ENCODE peak calls at places on chromosomes 1 and 21, in ten cellular contexts. One of them, this sample, is unnamed. For H3K4me1, the result is how much of the 10 kb centered on the place peaks cover.

GRCh38 chr1:204438628-204439027 is 27.0 kb upstream of the PPP1R15B start:
- DNase-seq in heart left ventricle: no peak
- DNase-seq in esophagus muscularis mucosa: no peak
- DNase-seq in Peyer's patch: no peak
- DNase-seq in stomach: no peak
- DNase-seq in A549: peak
- DNase-seq in ovary: no peak
- DNase-seq in HCT116: no peak
- DNase-seq in uterus: peak
- DNase-seq in IMR-90: peak
- DNase-seq in this sample: no peak

GRCh38 chr1:177945943-177946650 is 23.8 kb downstream of the SEC16B start:
- DNase-seq in ovary: peak
- DNase-seq in A549: peak
- DNase-seq in stomach: peak
- DNase-seq in heart left ventricle: peak
- DNase-seq in HCT116: peak
- DNase-seq in Peyer's patch: peak
- DNase-seq in IMR-90: peak
- DNase-seq in uterus: peak
- DNase-seq in esophagus muscularis mucosa: no peak
- DNase-seq in this sample: no peak

GRCh38 chr1:153688736-153689328 is 10.3 kb downstream of the NPR1 start:
- DNase-seq in stomach: no peak
- DNase-seq in HCT116: no peak
- DNase-seq in A549: no peak
- DNase-seq in Peyer's patch: no peak
- DNase-seq in uterus: no peak
- DNase-seq in heart left ventricle: no peak
- DNase-seq in IMR-90: no peak
- DNase-seq in ovary: no peak
- DNase-seq in esophagus muscularis mucosa: no peak
- DNase-seq in this sample: no peak

GRCh38 chr1:220655961-220656720 is 34.0 kb upstream of the C1orf115 start:
- DNase-seq in A549: no peak
- DNase-seq in heart left ventricle: no peak
- DNase-seq in Peyer's patch: no peak
- DNase-seq in stomach: no peak
- DNase-seq in ovary: no peak
- DNase-seq in esophagus muscularis mucosa: no peak
- DNase-seq in HCT116: no peak
- DNase-seq in IMR-90: no peak
- DNase-seq in uterus: no peak
- DNase-seq in this sample: no peak

GRCh38 chr1:2894381-2895041 is 93.0 kb upstream of the TTC34 start:
- DNase-seq in uterus: no peak
- DNase-seq in A549: no peak
- DNase-seq in stomach: no peak
- DNase-seq in Peyer's patch: no peak
- DNase-seq in heart left ventricle: no peak
- DNase-seq in HCT116: no peak
- DNase-seq in IMR-90: no peak
- DNase-seq in ovary: no peak
- DNase-seq in esophagus muscularis mucosa: no peak
- DNase-seq in this sample: no peak

GRCh38 chr1:108089482-108089881 is 110.7 kb downstream of the SLC25A24 start:
- DNase-seq in Peyer's patch: no peak
- DNase-seq in heart left ventricle: no peak
- DNase-seq in uterus: no peak
- DNase-seq in HCT116: no peak
- DNase-seq in IMR-90: no peak
- DNase-seq in A549: no peak
- DNase-seq in ovary: no peak
- DNase-seq in stomach: no peak
- DNase-seq in esophagus muscularis mucosa: no peak
- DNase-seq in this sample: no peak

GRCh38 chr1:67557731-67558448 is 127.1 kb upstream of the GADD45A start:
- DNase-seq in heart left ventricle: no peak
- DNase-seq in esophagus muscularis mucosa: no peak
- DNase-seq in uterus: no peak
- DNase-seq in IMR-90: no peak
- DNase-seq in ovary: no peak
- DNase-seq in stomach: no peak
- DNase-seq in A549: no peak
- DNase-seq in Peyer's patch: no peak
- DNase-seq in HCT116: no peak
- DNase-seq in this sample: no peak

GRCh38 chr1:29258189-29258973 is 22.1 kb downstream of the PTPRU start:
- DNase-seq in HCT116: no peak
- DNase-seq in A549: no peak
- DNase-seq in uterus: no peak
- DNase-seq in stomach: no peak
- DNase-seq in IMR-90: no peak
- DNase-seq in heart left ventricle: no peak
- DNase-seq in Peyer's patch: no peak
- DNase-seq in ovary: no peak
- DNase-seq in esophagus muscularis mucosa: no peak
- DNase-seq in this sample: no peak

GRCh38 chr1:192805832-192806323 is 3.0 kb upstream of the RGS2 start:
- DNase-seq in uterus: no peak
- DNase-seq in heart left ventricle: no peak
- DNase-seq in HCT116: peak
- DNase-seq in A549: peak
- DNase-seq in Peyer's patch: no peak
- DNase-seq in esophagus muscularis mucosa: no peak
- DNase-seq in IMR-90: peak
- DNase-seq in stomach: no peak
- DNase-seq in ovary: no peak
- DNase-seq in this sample: no peak

GRCh38 chr1:3504151-3504822 is 49.8 kb downstream of the ARHGEF16 start:
- DNase-seq in A549: peak
- DNase-seq in stomach: no peak
- DNase-seq in HCT116: peak
- DNase-seq in ovary: no peak
- DNase-seq in esophagus muscularis mucosa: no peak
- DNase-seq in uterus: peak
- DNase-seq in Peyer's patch: no peak
- DNase-seq in heart left ventricle: peak
- DNase-seq in IMR-90: peak
- DNase-seq in this sample: no peak

GRCh38 chr21:45922648-45923047 is 58.9 kb upstream of the COL6A1 start:
- DNase-seq in Peyer's patch: no peak
- DNase-seq in esophagus muscularis mucosa: no peak
- DNase-seq in HCT116: no peak
- DNase-seq in stomach: no peak
- DNase-seq in IMR-90: no peak
- DNase-seq in A549: no peak
- DNase-seq in heart left ventricle: no peak
- DNase-seq in ovary: no peak
- DNase-seq in uterus: no peak
- DNase-seq in this sample: no peak

GRCh38 chr1:156961709-156962108 is 41.3 kb downstream of the LRRC71 start:
- DNase-seq in HCT116: peak
- DNase-seq in Peyer's patch: no peak
- DNase-seq in uterus: no peak
- DNase-seq in esophagus muscularis mucosa: no peak
- DNase-seq in ovary: no peak
- DNase-seq in IMR-90: no peak
- DNase-seq in stomach: no peak
- DNase-seq in heart left ventricle: no peak
- DNase-seq in A549: peak
- DNase-seq in this sample: no peak

GRCh38 chr1:89382479-89382878 is 18.6 kb downstream of the GBP6 start:
- DNase-seq in A549: no peak
- DNase-seq in uterus: no peak
- DNase-seq in ovary: no peak
- DNase-seq in heart left ventricle: no peak
- DNase-seq in IMR-90: no peak
- DNase-seq in HCT116: no peak
- DNase-seq in Peyer's patch: no peak
- DNase-seq in stomach: no peak
- DNase-seq in esophagus muscularis mucosa: no peak
- DNase-seq in this sample: no peak

GRCh38 chr1:154423303-154423987 is 18.3 kb downstream of the IL6R start:
- DNase-seq in Peyer's patch: no peak
- DNase-seq in IMR-90: peak
- DNase-seq in HCT116: no peak
- DNase-seq in uterus: no peak
- DNase-seq in heart left ventricle: no peak
- DNase-seq in esophagus muscularis mucosa: no peak
- DNase-seq in ovary: no peak
- DNase-seq in A549: no peak
- DNase-seq in stomach: no peak
- DNase-seq in this sample: no peak

GRCh38 chr1:110472546-110472945 is 21.6 kb downstream of the PROK1 start:
- DNase-seq in IMR-90: no peak
- DNase-seq in stomach: no peak
- DNase-seq in A549: no peak
- DNase-seq in uterus: no peak
- DNase-seq in esophagus muscularis mucosa: no peak
- DNase-seq in ovary: no peak
- DNase-seq in Peyer's patch: no peak
- DNase-seq in HCT116: no peak
- DNase-seq in heart left ventricle: no peak
- DNase-seq in this sample: no peak
- H3K4me1 ChIP-seq in IMR-90: under half
- H3K4me1 ChIP-seq in stomach: under half
- H3K4me1 ChIP-seq in A549: under half
- H3K4me1 ChIP-seq in uterus: under half
- H3K4me1 ChIP-seq in esophagus muscularis mucosa: under half
- H3K4me1 ChIP-seq in ovary: under half
- H3K4me1 ChIP-seq in Peyer's patch: under half
- H3K4me1 ChIP-seq in HCT116: under half
- H3K4me1 ChIP-seq in heart left ventricle: under half
- H3K4me1 ChIP-seq in this sample: under half

GRCh38 chr1:93681549-93682412 is at the start of gene BCAR3:
- DNase-seq in IMR-90: peak
- DNase-seq in uterus: peak
- DNase-seq in esophagus muscularis mucosa: no peak
- DNase-seq in Peyer's patch: peak
- DNase-seq in heart left ventricle: peak
- DNase-seq in HCT116: no peak
- DNase-seq in stomach: peak
- DNase-seq in A549: peak
- DNase-seq in ovary: peak
- DNase-seq in this sample: peak
- TF ChIP-seq POLR2A in IMR-90: peak
- TF ChIP-seq POLR2A in uterus: peak
- TF ChIP-seq POLR2A in esophagus muscularis mucosa: no peak
- TF ChIP-seq POLR2A in Peyer's patch: no peak
- TF ChIP-seq POLR2A in heart left ventricle: no peak
- TF ChIP-seq POLR2A in HCT116: no peak
- TF ChIP-seq POLR2A in stomach: no peak
- TF ChIP-seq POLR2A in A549: peak
- TF ChIP-seq POLR2A in ovary: peak
- TF ChIP-seq POLR2A in this sample: no peak

GRCh38 chr1:90716243-90716551 is 905 bp downstream of the BARHL2 start:
- DNase-seq in Peyer's patch: no peak
- DNase-seq in uterus: no peak
- DNase-seq in stomach: no peak
- DNase-seq in esophagus muscularis mucosa: no peak
- DNase-seq in ovary: no peak
- DNase-seq in HCT116: no peak
- DNase-seq in A549: no peak
- DNase-seq in heart left ventricle: no peak
- DNase-seq in IMR-90: no peak
- DNase-seq in this sample: no peak

GRCh38 chr1:90717356-90717664 is 208 bp upstream of the BARHL2 start:
- DNase-seq in ovary: no peak
- DNase-seq in stomach: no peak
- DNase-seq in uterus: no peak
- DNase-seq in esophagus muscularis mucosa: no peak
- DNase-seq in Peyer's patch: no peak
- DNase-seq in HCT116: no peak
- DNase-seq in A549: no peak
- DNase-seq in IMR-90: no peak
- DNase-seq in heart left ventricle: no peak
- DNase-seq in this sample: no peak

GRCh38 chr1:90715334-90715733 is 1.8 kb downstream of the BARHL2 start:
- DNase-seq in esophagus muscularis mucosa: no peak
- DNase-seq in HCT116: no peak
- DNase-seq in A549: no peak
- DNase-seq in heart left ventricle: no peak
- DNase-seq in ovary: no peak
- DNase-seq in stomach: no peak
- DNase-seq in uterus: no peak
- DNase-seq in Peyer's patch: no peak
- DNase-seq in IMR-90: no peak
- DNase-seq in this sample: no peak

GRCh38 chr1:90717665-90718410 is 736 bp upstream of the BARHL2 start:
- DNase-seq in Peyer's patch: peak
- DNase-seq in HCT116: no peak
- DNase-seq in ovary: no peak
- DNase-seq in uterus: no peak
- DNase-seq in esophagus muscularis mucosa: peak
- DNase-seq in IMR-90: peak
- DNase-seq in heart left ventricle: no peak
- DNase-seq in stomach: no peak
- DNase-seq in A549: no peak
- DNase-seq in this sample: no peak

GRCh38 chr1:90716552-90717355 is at the start of gene BARHL2:
- DNase-seq in uterus: no peak
- DNase-seq in A549: no peak
- DNase-seq in ovary: no peak
- DNase-seq in stomach: no peak
- DNase-seq in Peyer's patch: no peak
- DNase-seq in IMR-90: no peak
- DNase-seq in heart left ventricle: no peak
- DNase-seq in esophagus muscularis mucosa: peak
- DNase-seq in HCT116: no peak
- DNase-seq in this sample: no peak
- H3K4me3 ChIP-seq in uterus: no peak
- H3K4me3 ChIP-seq in A549: no peak
- H3K4me3 ChIP-seq in ovary: peak
- H3K4me3 ChIP-seq in stomach: peak
- H3K4me3 ChIP-seq in Peyer's patch: peak
- H3K4me3 ChIP-seq in IMR-90: peak
- H3K4me3 ChIP-seq in heart left ventricle: peak
- H3K4me3 ChIP-seq in esophagus muscularis mucosa: peak
- H3K4me3 ChIP-seq in HCT116: no peak
- H3K4me3 ChIP-seq in this sample: peak

GRCh38 chr1:190752131-190752530 is 274.5 kb upstream of the BRINP3 start:
- DNase-seq in HCT116: no peak
- DNase-seq in Peyer's patch: no peak
- DNase-seq in stomach: no peak
- DNase-seq in A549: no peak
- DNase-seq in esophagus muscularis mucosa: no peak
- DNase-seq in uterus: no peak
- DNase-seq in heart left ventricle: no peak
- DNase-seq in ovary: no peak
- DNase-seq in IMR-90: no peak
- DNase-seq in this sample: no peak

DNA sequence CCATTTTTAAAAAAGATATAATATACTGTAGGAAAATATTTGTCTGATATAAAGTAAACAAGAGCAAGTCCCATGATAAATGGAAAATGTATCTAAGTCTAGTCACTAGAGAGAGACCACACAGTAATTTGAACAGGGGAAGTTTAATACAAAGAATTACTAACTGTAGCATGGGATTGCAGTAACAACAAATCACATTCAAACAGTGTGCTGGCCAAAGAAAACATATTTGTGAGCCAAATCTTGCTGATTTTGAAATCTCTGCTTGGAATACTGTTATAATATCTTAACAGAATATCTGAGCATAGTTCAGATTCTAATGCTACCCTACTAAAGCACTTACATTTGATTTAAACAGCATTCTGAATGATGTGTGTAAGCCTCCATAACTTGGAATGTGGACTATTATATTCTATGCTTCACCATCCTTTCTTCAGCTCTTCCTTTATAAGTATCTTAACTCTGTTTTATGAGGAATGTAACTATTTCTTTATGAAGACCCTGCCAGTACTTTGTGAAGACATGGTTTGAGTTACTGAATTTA is 270.1 kb upstream of the BRINP3 start:
- DNase-seq in ovary: no peak
- DNase-seq in A549: no peak
- DNase-seq in Peyer's patch: no peak
- DNase-seq in esophagus muscularis mucosa: no peak
- DNase-seq in uterus: no peak
- DNase-seq in IMR-90: peak
- DNase-seq in stomach: no peak
- DNase-seq in heart left ventricle: no peak
- DNase-seq in HCT116: no peak
- DNase-seq in this sample: no peak
- H3K4me1 ChIP-seq in ovary: under half
- H3K4me1 ChIP-seq in A549: under half
- H3K4me1 ChIP-seq in Peyer's patch: under half
- H3K4me1 ChIP-seq in esophagus muscularis mucosa: under half
- H3K4me1 ChIP-seq in uterus: under half
- H3K4me1 ChIP-seq in IMR-90: under half
- H3K4me1 ChIP-seq in stomach: under half
- H3K4me1 ChIP-seq in heart left ventricle: under half
- H3K4me1 ChIP-seq in HCT116: under half
- H3K4me1 ChIP-seq in this sample: under half